ENCODE peak calls at places on chromosome 17, in five cellular contexts. K is astrocyte of the cerebellum; U is activated naive CD4-positive, alpha-beta T cell; X is activated T-cell treated with anti-CD3 and anti-CD28 coated beads, Interleukin-2, amount 50 U/mL, for 48 hours; H is DMS79. O is an unnamed sample.

GRCh38 chr17:49968380-49969133 is 433 bp upstream of the DLX4 start:
- DNase-seq in K (no peak), U (peak), X (peak), H (peak), O (peak)

GRCh38 chr17:79556263-79556662 is 54.6 kb downstream of the RBFOX3 start:
- DNase-seq in K (no peak), U (no peak), X (no peak), H (no peak), O (no peak)

GRCh38 chr17:66904760-66905637 is 59.5 kb upstream of the CACNG4 start:
- DNase-seq in K (peak), U (no peak), X (no peak), H (peak), O (peak)

GRCh38 chr17:28746611-28747045 is 2.8 kb downstream of the TRAF4 start:
- DNase-seq in K (no peak), U (no peak), X (no peak), H (peak), O (no peak)

GRCh38 chr17:2580641-2581040 is 12.8 kb upstream of the PAFAH1B1 start:
- DNase-seq in K (no peak), U (no peak), X (no peak), H (no peak), O (no peak)

GRCh38 chr17:6358131-6358530 is 76.8 kb downstream of the AIPL1 start:
- DNase-seq in K (no peak), U (no peak), X (no peak), H (no peak), O (no peak)

GRCh38 chr17:33925650-33926049 is 329.4 kb upstream of the CCL2 start:
- DNase-seq in K (no peak), U (no peak), X (no peak), H (no peak), O (no peak)

GRCh38 chr17:74390680-74391653 is 23.7 kb downstream of the GPR142 start:
- DNase-seq in K (no peak), U (no peak), X (no peak), H (no peak), O (no peak)

GRCh38 chr17:70520447-70520846 is 351.1 kb downstream of the KCNJ2 start:
- DNase-seq in K (no peak), U (no peak), X (no peak), H (no peak), O (no peak)

GRCh38 chr17:14451729-14452191 is 150.9 kb downstream of the HS3ST3B1 start:
- DNase-seq in K (no peak), U (no peak), X (no peak), H (no peak), O (no peak)

GRCh38 chr17:74959826-74960738 is 12.5 kb downstream of the HID1 start:
- DNase-seq in K (no peak), U (no peak), X (no peak), H (no peak), O (no peak)

GRCh38 chr17:37710344-37710886 is 34.4 kb downstream of the HNF1B start:
- DNase-seq in K (peak), U (no peak), X (no peak), H (peak), O (no peak)

GRCh38 chr17:21388066-21388465 is 11.9 kb downstream of the KCNJ12 start:
- DNase-seq in K (no peak), U (no peak), X (no peak), H (no peak), O (no peak)